ENCODE peak calls at places on chromosome 14, in four cellular contexts. I, O, F and E are unnamed samples.

GRCh38 chr14:102525213-102526143 is 15.9 kb upstream of the ANKRD9 start:
- DNase-seq in I (peak), F (no peak), O (no peak), E (no peak)

GRCh38 chr14:88868558-88869159 is 44.2 kb downstream of the TTC8 start:
- DNase-seq in F (no peak), I (peak), O (peak), E (no peak)

GRCh38 chr14:26963696-26964095 is 365.9 kb upstream of the NOVA1 start:
- DNase-seq in F (no peak), I (no peak), O (no peak), E (no peak)

GRCh38 chr14:77140343-77140936 is 1.2 kb downstream of the ZDHHC22 start:
- DNase-seq in I (no peak), F (no peak), O (no peak), E (no peak)

GRCh38 chr14:64731141-64731581 is 26.9 kb downstream of the PLEKHG3 start:
- DNase-seq in O (no peak), F (no peak), I (no peak), E (no peak)

GRCh38 chr14:36367985-36368774 is 47.7 kb upstream of the MBIP start:
- DNase-seq in I (no peak), O (no peak), F (no peak), E (no peak)

GRCh38 chr14:21039059-21039422 is 3.1 kb upstream of the RNASE7 start:
- DNase-seq in I (peak), O (peak), F (peak), E (peak)

GRCh38 chr14:106694638-106695393 is 1168.4 kb downstream of the TMEM121 start:
- DNase-seq in I (no peak), O (no peak), F (no peak), E (no peak)

GRCh38 chr14:64324461-64325255 is 30.5 kb upstream of the ESR2 start:
- DNase-seq in O (peak), F (no peak), I (peak), E (no peak)

GRCh38 chr14:96263347-96264199 is 7.6 kb downstream of the BDKRB1 start:
- DNase-seq in O (no peak), F (no peak), I (peak), E (no peak)

GRCh38 chr14:103021817-103022668 is 35.3 kb downstream of the CDC42BPB start:
- DNase-seq in O (peak), I (peak), F (no peak), E (no peak)

GRCh38 chr14:63212776-63213500 is 8.7 kb downstream of the RHOJ start:
- DNase-seq in F (no peak), O (no peak), I (no peak), E (no peak)

GRCh38 chr14:103416916-103417315 is 31.7 kb downstream of the MARK3 start:
- DNase-seq in O (no peak), I (no peak), F (no peak), E (no peak)

GRCh38 chr14:44403194-44403593 is 103.9 kb downstream of the FSCB start:
- DNase-seq in F (no peak), I (no peak), O (no peak), E (no peak)

GRCh38 chr14:105467942-105468471 is 6.6 kb upstream of the CRIP2 start:
- DNase-seq in I (no peak), O (no peak), F (no peak), E (no peak)

GRCh38 chr14:49767473-49768300 is at the start of gene KLHDC2:
- DNase-seq in I (peak), O (peak), F (peak), E (peak)

GRCh38 chr14:99378782-99379214 is 101.9 kb downstream of the SETD3 start:
- DNase-seq in F (no peak), O (no peak), I (peak), E (no peak)

GRCh38 chr14:102828201-102828600 is 51.0 kb downstream of the TRAF3 start:
- DNase-seq in I (no peak), F (no peak), O (no peak), E (no peak)

GRCh38 chr14:47917344-47917954 is 242.0 kb upstream of the MDGA2 start:
- DNase-seq in O (peak), F (peak), I (peak), E (peak)

GRCh38 chr14:61696753-61697318 is 1.5 kb downstream of the HIF1A start:
- DNase-seq in I (no peak), O (no peak), F (no peak), E (no peak)

GRCh38 chr14:53152627-53152908 is 555 bp downstream of the DDHD1 start:
- DNase-seq in O (no peak), I (no peak), F (no peak), E (no peak)

GRCh38 chr14:61491876-61492440 is 170.6 kb downstream of the PRKCH start:
- DNase-seq in I (no peak), F (no peak), O (no peak), E (no peak)

DNA sequence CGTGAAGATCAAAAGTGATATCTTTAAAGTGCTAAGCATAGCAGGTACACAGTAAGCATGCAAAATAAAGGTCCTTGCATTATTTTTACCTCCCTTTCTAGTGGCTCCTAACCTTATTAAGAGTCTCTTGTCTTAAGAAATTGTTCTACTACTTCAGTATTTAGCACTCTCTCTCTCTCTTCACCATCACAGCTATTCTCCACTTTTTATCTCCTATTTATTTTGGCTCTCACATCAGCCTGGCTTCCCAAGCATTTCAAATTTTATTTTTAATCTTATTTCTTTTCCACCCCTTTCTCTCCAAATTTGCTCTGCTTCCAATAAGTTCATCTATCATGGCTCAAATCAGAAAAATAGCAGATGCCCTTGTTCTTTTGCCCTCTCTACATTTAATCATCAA is 212.6 kb downstream of the RAD51B start:
- DNase-seq in F (no peak), I (no peak), O (no peak), E (no peak)
- H4K5ac ChIP-seq in F (no peak), I (no peak), O (no peak), E (no peak)

DNA sequence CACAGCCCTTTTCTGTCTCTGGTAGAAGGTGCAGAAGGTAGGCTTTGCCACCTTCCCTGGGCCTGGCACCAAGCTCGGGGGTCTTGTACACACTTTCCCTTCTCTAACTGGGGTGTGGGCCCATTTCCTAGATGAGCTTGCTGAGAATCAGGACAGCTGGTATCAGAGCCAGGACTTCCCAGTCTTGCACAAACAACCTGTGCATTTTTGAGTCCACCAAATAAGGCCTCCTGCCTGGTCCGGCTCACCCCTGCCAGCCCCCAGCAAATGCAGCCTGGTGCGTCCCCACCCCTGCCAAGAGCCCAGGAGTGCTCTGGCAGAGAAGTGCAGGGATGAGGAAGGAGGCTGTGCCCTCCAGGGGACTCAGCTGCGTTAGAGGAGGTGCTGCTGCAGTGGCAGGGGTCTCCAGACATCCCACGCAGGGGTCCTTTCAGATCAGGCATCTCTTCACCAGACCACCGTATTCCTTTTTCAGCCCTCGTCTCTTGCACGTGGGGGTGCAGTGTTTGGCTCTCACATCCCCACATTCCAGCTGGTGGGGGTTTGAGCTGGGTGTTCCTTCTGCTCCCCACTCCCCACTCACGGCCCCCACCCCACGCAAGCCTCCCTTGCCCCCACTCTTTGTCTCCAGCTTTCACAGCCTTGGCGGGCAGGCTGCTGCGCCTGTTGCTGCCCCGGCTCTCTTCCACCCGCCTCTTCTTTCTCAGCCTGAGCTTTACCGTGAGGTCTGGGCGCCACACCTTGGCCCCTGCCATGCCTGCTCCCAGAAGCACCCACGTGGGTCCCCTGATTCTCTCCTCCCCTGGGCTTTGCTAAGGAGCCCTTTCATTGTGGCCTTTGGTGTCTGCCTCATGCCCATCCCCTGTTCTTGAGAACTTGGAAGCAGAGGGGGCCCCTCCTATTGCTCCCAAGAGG is 32.3 kb downstream of the MEG3 start:
- DNase-seq in F (no peak), O (no peak), I (no peak), E (no peak)
- H4K5ac ChIP-seq in F (no peak), O (no peak), I (no peak), E (no peak)

GRCh38 chr14:29908652-29909577 is 18.7 kb downstream of the PRKD1 start:
- DNase-seq in I (no peak), O (peak), F (no peak), E (no peak)

GRCh38 chr14:29913550-29913949 is 14.1 kb downstream of the PRKD1 start:
- DNase-seq in F (no peak), I (peak), O (no peak), E (no peak)

GRCh38 chr14:29906256-29906885 is 21.3 kb downstream of the PRKD1 start:
- DNase-seq in O (peak), I (peak), F (no peak), E (no peak)

DNA sequence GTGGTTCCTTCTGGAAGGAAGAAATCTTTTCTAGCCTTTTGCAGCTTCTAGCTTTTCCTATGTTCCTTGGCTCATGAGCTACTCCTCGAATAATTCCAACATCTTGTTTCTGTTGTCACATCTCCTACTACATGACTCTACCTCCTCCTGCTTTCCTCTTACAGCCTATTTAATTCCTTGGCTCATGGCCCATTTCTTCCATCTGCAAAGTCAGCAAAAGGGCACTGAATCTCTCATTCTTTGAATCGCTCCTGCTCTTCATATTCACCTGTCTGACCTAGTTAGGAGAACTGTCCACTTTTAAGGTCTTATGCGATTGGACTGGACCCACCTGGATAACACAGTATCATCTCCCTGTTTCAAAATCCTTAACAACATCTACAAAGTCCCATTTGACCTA is 15.8 kb downstream of the PRKD1 start:
- DNase-seq in O (no peak), F (no peak), I (no peak), E (no peak)
- H4K5ac ChIP-seq in O (no peak), F (no peak), I (no peak), E (no peak)

GRCh38 chr14:84420236-84420635 is 1109.7 kb upstream of the FLRT2 start:
- DNase-seq in O (no peak), I (no peak), F (no peak), E (no peak)

GRCh38 chr14:84421611-84422010 is 1108.3 kb upstream of the FLRT2 start:
- DNase-seq in O (no peak), F (no peak), I (no peak), E (no peak)

GRCh38 chr14:84425968-84426367 is 1104.0 kb upstream of the FLRT2 start:
- DNase-seq in O (no peak), I (no peak), F (no peak), E (no peak)
- H4K5ac ChIP-seq in O (no peak), I (no peak), F (no peak), E (no peak)

GRCh38 chr14:72781476-72782181 is 112.3 kb downstream of the DPF3 start:
- DNase-seq in O (peak), F (no peak), I (peak), E (no peak)
- H4K5ac ChIP-seq in O (no peak), F (no peak), I (peak), E (no peak)

DNA sequence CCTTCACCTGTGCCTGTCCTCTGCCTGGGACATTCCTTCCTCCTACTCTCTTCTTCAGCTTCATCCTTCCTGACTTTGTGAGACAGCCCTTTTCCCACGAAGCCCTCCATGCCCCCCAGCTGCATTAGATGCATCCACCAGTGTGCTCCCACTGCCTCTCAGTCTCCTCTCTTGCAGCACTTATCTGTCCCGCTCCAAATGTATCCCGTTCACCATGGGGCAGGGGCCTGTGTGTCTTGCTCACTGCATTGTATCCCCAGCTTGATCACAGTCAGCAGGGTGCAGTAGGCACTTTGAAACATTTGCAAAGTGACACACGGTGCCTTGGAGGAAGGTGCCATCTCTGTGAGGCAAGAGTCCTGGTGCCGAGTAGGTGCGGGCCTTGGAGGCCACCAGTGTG is 104.0 kb downstream of the SLC25A47 start:
- DNase-seq in O (no peak), I (no peak), F (no peak), E (no peak)
- H4K5ac ChIP-seq in O (no peak), I (no peak), F (no peak), E (no peak)

DNA sequence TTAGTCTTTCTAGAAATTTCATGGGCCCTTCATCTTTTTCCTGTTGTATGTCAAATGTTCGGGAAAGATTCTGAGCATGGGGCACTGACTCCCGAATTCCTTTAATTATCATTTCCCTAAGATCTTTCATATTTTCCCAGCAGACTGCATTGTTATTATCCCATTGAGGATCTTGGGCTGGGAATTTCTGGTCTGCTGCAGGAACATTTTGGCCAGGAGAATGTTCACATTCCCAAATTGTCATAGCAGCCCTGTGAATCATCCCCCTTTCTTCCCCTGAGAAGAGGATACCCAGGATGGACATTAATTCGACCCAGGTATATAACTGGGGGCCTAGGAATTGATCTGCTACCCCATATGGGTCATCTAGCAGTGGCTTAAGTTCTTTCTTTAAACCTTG is 112.5 kb downstream of the RIN3 start:
- DNase-seq in I (no peak), F (no peak), O (no peak), E (no peak)
- H4K5ac ChIP-seq in I (peak), F (no peak), O (no peak), E (no peak)

GRCh38 chr14:23663711-23664110 is 27.5 kb downstream of the DHRS2 start:
- DNase-seq in O (no peak), I (no peak), F (no peak), E (no peak)
- H4K5ac ChIP-seq in O (no peak), I (no peak), F (no peak), E (no peak)

DNA sequence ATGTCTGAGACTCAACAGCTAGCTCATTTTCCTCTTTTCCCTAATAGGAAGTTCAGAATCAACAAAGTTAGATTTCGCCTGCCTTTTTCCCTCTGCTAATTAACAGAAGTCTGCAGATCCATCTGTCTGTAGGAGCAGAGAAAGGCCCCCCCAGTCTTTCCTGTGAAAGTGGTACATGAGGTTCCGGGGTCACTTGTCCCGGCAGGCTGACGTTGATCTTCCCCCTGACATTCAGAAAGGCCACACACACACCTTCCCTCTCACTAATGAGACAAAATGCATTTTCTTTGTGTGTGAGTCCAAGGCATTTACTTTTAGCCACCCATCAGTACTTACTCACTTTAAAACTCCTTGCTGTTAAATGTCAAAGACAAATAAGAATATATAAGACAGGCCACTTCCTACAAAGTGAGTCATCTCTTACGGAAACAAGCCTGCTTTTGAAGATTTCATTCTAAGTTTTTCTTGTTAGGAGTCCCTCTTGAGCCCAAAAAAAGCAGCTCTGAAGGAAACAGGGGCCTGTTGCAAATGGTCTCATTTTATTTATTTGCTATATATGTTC is 138.7 kb downstream of the TTC7B start:
- DNase-seq in I (peak), O (no peak), F (no peak), E (no peak)
- H4K5ac ChIP-seq in I (peak), O (no peak), F (no peak), E (no peak)